ENCODE peak calls at places on chromosome 20, in eight cellular contexts. One of them, this sample, is unnamed.

GRCh38 chr20:1317545-1318255 is 11.2 kb downstream of the SDCBP2 start:
- DNase-seq in CD8-positive, alpha-beta T cell: no peak
- DNase-seq in mucosa of gallbladder: no peak
- DNase-seq in left cardiac atrium: no peak
- DNase-seq in globus pallidus: no peak
- DNase-seq in WERI-Rb-1: no peak
- DNase-seq in anterior cingulate cortex: no peak
- DNase-seq in cardiac muscle cell: no peak
- DNase-seq in this sample: no peak

GRCh38 chr20:39474829-39475228 is 512.7 kb downstream of the DHX35 start:
- DNase-seq in CD8-positive, alpha-beta T cell: no peak
- DNase-seq in mucosa of gallbladder: no peak
- DNase-seq in left cardiac atrium: no peak
- DNase-seq in globus pallidus: no peak
- DNase-seq in WERI-Rb-1: no peak
- DNase-seq in anterior cingulate cortex: no peak
- DNase-seq in cardiac muscle cell: no peak
- DNase-seq in this sample: no peak

GRCh38 chr20:46666306-46666705 is 15.0 kb upstream of the SLC13A3 start:
- DNase-seq in CD8-positive, alpha-beta T cell: no peak
- DNase-seq in mucosa of gallbladder: no peak
- DNase-seq in left cardiac atrium: no peak
- DNase-seq in globus pallidus: no peak
- DNase-seq in WERI-Rb-1: no peak
- DNase-seq in anterior cingulate cortex: no peak
- DNase-seq in cardiac muscle cell: no peak
- DNase-seq in this sample: no peak

GRCh38 chr20:57211949-57212889 is 54.2 kb downstream of the BMP7 start:
- DNase-seq in CD8-positive, alpha-beta T cell: no peak
- DNase-seq in mucosa of gallbladder: peak; percentile 54
- DNase-seq in left cardiac atrium: peak; percentile 69
- DNase-seq in globus pallidus: no peak
- DNase-seq in WERI-Rb-1: no peak
- DNase-seq in anterior cingulate cortex: peak; percentile 12
- DNase-seq in cardiac muscle cell: peak; percentile 52
- DNase-seq in this sample: peak; percentile 94

GRCh38 chr20:22070546-22070945 is 365.1 kb downstream of the PAX1 start:
- DNase-seq in CD8-positive, alpha-beta T cell: no peak
- DNase-seq in mucosa of gallbladder: no peak
- DNase-seq in left cardiac atrium: peak; percentile 19
- DNase-seq in globus pallidus: no peak
- DNase-seq in WERI-Rb-1: no peak
- DNase-seq in anterior cingulate cortex: no peak
- DNase-seq in cardiac muscle cell: no peak
- DNase-seq in this sample: no peak

GRCh38 chr20:52890130-52890529 is 82.0 kb upstream of the TSHZ2 start:
- DNase-seq in CD8-positive, alpha-beta T cell: no peak
- DNase-seq in mucosa of gallbladder: no peak
- DNase-seq in left cardiac atrium: no peak
- DNase-seq in globus pallidus: no peak
- DNase-seq in WERI-Rb-1: no peak
- DNase-seq in anterior cingulate cortex: no peak
- DNase-seq in cardiac muscle cell: no peak
- DNase-seq in this sample: no peak

GRCh38 chr20:51720384-51720783 is 47.8 kb downstream of the ATP9A start:
- DNase-seq in CD8-positive, alpha-beta T cell: no peak
- DNase-seq in mucosa of gallbladder: no peak
- DNase-seq in left cardiac atrium: no peak
- DNase-seq in globus pallidus: no peak
- DNase-seq in WERI-Rb-1: no peak
- DNase-seq in anterior cingulate cortex: no peak
- DNase-seq in cardiac muscle cell: no peak
- DNase-seq in this sample: no peak

GRCh38 chr20:39851459-39851858 is 837.6 kb downstream of the MAFB start:
- DNase-seq in CD8-positive, alpha-beta T cell: no peak
- DNase-seq in mucosa of gallbladder: no peak
- DNase-seq in left cardiac atrium: no peak
- DNase-seq in globus pallidus: no peak
- DNase-seq in WERI-Rb-1: no peak
- DNase-seq in anterior cingulate cortex: no peak
- DNase-seq in cardiac muscle cell: no peak
- DNase-seq in this sample: no peak